ENCODE peak calls at places on chromosome 20, in six cellular contexts. C is activated naive CD4-positive, alpha-beta T cell treated with anti-CD3 and anti-CD28 coated beads, Interleukin-2, amount 50 U/mL, for 72 hours; R is stimulated activated CD4-positive, alpha-beta T cell treated with anti-CD3 and anti-CD28 coated beads, Interleukin-1b, Interleukin-23, amount 100 ng/mL, for 4 hours; Y is T-cell; P is EH; N is AG09319. V is an unnamed sample.

GRCh38 chr20:56166781-56167465 is 81.6 kb upstream of the MC3R start:
- DNase-seq in C (no peak), R (no peak), Y (no peak), P (no peak), N (no peak), V (no peak)

GRCh38 chr20:17612287-17612974 is 42.6 kb downstream of the DSTN start:
- DNase-seq in C (no peak), R (no peak), Y (peak; percentile 32), P (peak; percentile 90), N (no peak), V (peak; percentile 71)

GRCh38 chr20:39944861-39945260 is 744.2 kb downstream of the MAFB start:
- DNase-seq in C (no peak), R (no peak), Y (no peak), P (no peak), N (no peak), V (no peak)

GRCh38 chr20:63889241-63890200 is 5.4 kb upstream of the DNAJC5 start:
- DNase-seq in C (no peak), R (no peak), Y (no peak), P (no peak), N (no peak), V (peak; percentile 35)

GRCh38 chr20:45828589-45828988 is 1.5 kb upstream of the TNNC2 start:
- DNase-seq in C (no peak), R (no peak), Y (no peak), P (peak; percentile 63), N (no peak), V (no peak)

GRCh38 chr20:53100476-53100911 is 128.3 kb downstream of the TSHZ2 start:
- DNase-seq in C (no peak), R (no peak), Y (no peak), P (no peak), N (no peak), V (no peak)

GRCh38 chr20:23652371-23652770 is 14.6 kb upstream of the CST3 start:
- DNase-seq in C (no peak), R (no peak), Y (no peak), P (peak; percentile 32), N (no peak), V (peak; percentile 34)

GRCh38 chr20:20318318-20319161 is 49.4 kb upstream of the INSM1 start:
- DNase-seq in C (no peak), R (no peak), Y (no peak), P (no peak), N (no peak), V (no peak)

GRCh38 chr20:5845686-5846651 is 95.8 kb downstream of the SHLD1 start:
- DNase-seq in C (no peak), R (no peak), Y (peak; percentile 22), P (peak; percentile 25), N (no peak), V (peak; percentile 21)

V was measured in ELR.